ENCODE peak calls at places on chromosomes 5 and 9, in eight cellular contexts. V is stimulated activated CD4-positive, alpha-beta T cell treated with anti-CD3 and anti-CD28 coated beads, Interleukin-2, amount 100 ng/mL, for 4 hours; L is SJSA1; R is heart right ventricle; O is left lobe of liver; F is esophagus squamous epithelium; D is kidney tubule cell; C is activated T-helper 1 cell treated with anti-CD3 and anti-CD28 coated beads, Interleukin-2, amount 50 U/mL, for 16 hours. I is an unnamed sample.

GRCh38 chr9:130806388-130806716 is 28.7 kb upstream of the ABL1 start:
- DNase-seq in V (no peak), L (no peak), R (no peak), O (no peak), F (no peak), D (no peak), C (no peak), I (no peak)

GRCh38 chr5:35202319-35203111 is 27.8 kb downstream of the PRLR start:
- DNase-seq in V (no peak), L (peak), R (no peak), O (peak), F (no peak), D (peak), C (no peak), I (peak)

GRCh38 chr9:93229636-93230035 is 45.7 kb downstream of the WNK2 start:
- DNase-seq in V (no peak), L (no peak), R (no peak), O (no peak), F (no peak), D (no peak), C (no peak), I (no peak)

GRCh38 chr9:134955801-134956200 is 38.1 kb upstream of the FCN1 start:
- DNase-seq in V (no peak), L (no peak), R (no peak), O (no peak), F (no peak), D (no peak), C (no peak), I (no peak)

GRCh38 chr5:140072812-140073211 is 29.7 kb upstream of the NRG2 start:
- DNase-seq in V (no peak), L (no peak), R (no peak), O (no peak), F (no peak), D (no peak), C (no peak), I (no peak)

GRCh38 chr5:137231535-137231934 is 267.6 kb downstream of the SPOCK1 start:
- DNase-seq in V (no peak), L (no peak), R (no peak), O (no peak), F (no peak), D (peak), C (no peak), I (no peak)

GRCh38 chr9:126694206-126695081 is 80.7 kb downstream of the LMX1B start:
- DNase-seq in V (no peak), L (no peak), R (no peak), O (no peak), F (no peak), D (no peak), C (no peak), I (no peak)

GRCh38 chr9:123058834-123059233 is 25.4 kb downstream of the GPR21 start:
- DNase-seq in V (no peak), L (no peak), R (no peak), O (no peak), F (no peak), D (no peak), C (no peak), I (no peak)

GRCh38 chr5:4518924-4519660 is 621.0 kb upstream of the ADAMTS16 start:
- DNase-seq in V (no peak), L (no peak), R (no peak), O (no peak), F (no peak), D (no peak), C (no peak), I (no peak)

GRCh38 chr9:109277451-109277850 is 43.4 kb downstream of the EPB41L4B start:
- DNase-seq in V (no peak), L (no peak), R (peak), O (peak), F (no peak), D (no peak), C (no peak), I (no peak)

GRCh38 chr5:167375125-167375524 is 916.3 kb upstream of the WWC1 start:
- DNase-seq in V (no peak), L (no peak), R (no peak), O (no peak), F (no peak), D (no peak), C (no peak), I (no peak)

GRCh38 chr9:109012009-109012875 is 1.1 kb downstream of the CTNNAL1 start:
- DNase-seq in V (peak), L (peak), R (peak), O (no peak), F (no peak), D (peak), C (no peak), I (peak)

GRCh38 chr5:145978672-145979071 is 42.3 kb downstream of the SH3RF2 start:
- DNase-seq in V (no peak), L (no peak), R (no peak), O (peak), F (no peak), D (no peak), C (no peak), I (no peak)

GRCh38 chr5:173477320-173478055 is 139.0 kb downstream of the BOD1 start:
- DNase-seq in V (no peak), L (peak), R (no peak), O (no peak), F (no peak), D (no peak), C (no peak), I (peak)

GRCh38 chr9:133683494-133684460 is 47.6 kb downstream of the DBH start:
- DNase-seq in V (peak), L (no peak), R (peak), O (no peak), F (no peak), D (no peak), C (peak), I (no peak)

GRCh38 chr9:2363138-2363745 is 258.3 kb upstream of the VLDLR start:
- DNase-seq in V (no peak), L (no peak), R (no peak), O (no peak), F (no peak), D (no peak), C (no peak), I (no peak)

GRCh38 chr9:73132034-73132776 is 19.5 kb upstream of the ANXA1 start:
- DNase-seq in V (peak), L (peak), R (peak), O (peak), F (no peak), D (peak), C (peak), I (peak)